ENCODE peak calls at places on chromosome 4, in four cellular contexts. E, T, Q and N are unnamed samples.

GRCh38 chr4:37663552-37663951 is 22.6 kb downstream of the RELL1 start:
- DNase-seq in E (no peak), T (no peak), Q (no peak), N (no peak)

GRCh38 chr4:33696586-33696985 is 2547.7 kb downstream of the ARAP2 start:
- DNase-seq in E (no peak), T (no peak), Q (no peak), N (no peak)

GRCh38 chr4:742742-743311 is 37.2 kb downstream of the PCGF3 start:
- DNase-seq in E (peak), T (peak), Q (peak), N (peak)

GRCh38 chr4:118740869-118741268 is 55.7 kb downstream of the METTL14 start:
- DNase-seq in E (peak), T (no peak), Q (no peak), N (no peak)

GRCh38 chr4:146260521-146260920 is 46.2 kb downstream of the REELD1 start:
- DNase-seq in E (no peak), T (no peak), Q (no peak), N (no peak)

GRCh38 chr4:111961806-111962205 is 183.4 kb upstream of the FAM241A start:
- DNase-seq in E (no peak), T (no peak), Q (no peak), N (no peak)

GRCh38 chr4:44313702-44314101 is 134.9 kb downstream of the KCTD8 start:
- DNase-seq in E (no peak), T (no peak), Q (no peak), N (no peak)

GRCh38 chr4:61500883-61501282 is 300.8 kb downstream of the ADGRL3 start:
- DNase-seq in E (no peak), T (no peak), Q (no peak), N (no peak)

GRCh38 chr4:61405307-61405706 is 205.2 kb downstream of the ADGRL3 start:
- DNase-seq in E (no peak), T (no peak), Q (no peak), N (no peak)

GRCh38 chr4:184649971-184650855 is 675 bp downstream of the PRIMPOL start:
- DNase-seq in E (peak), T (peak), Q (no peak), N (no peak)

GRCh38 chr4:123359449-123360306 is 36.9 kb upstream of the SPRY1 start:
- DNase-seq in E (no peak), T (no peak), Q (no peak), N (no peak)

GRCh38 chr4:141352775-141353544 is 132.3 kb downstream of the ZNF330 start:
- DNase-seq in E (peak), T (peak), Q (no peak), N (no peak)

GRCh38 chr4:40055379-40055872 is 1.2 kb upstream of the N4BP2 start:
- DNase-seq in E (no peak), T (peak), Q (no peak), N (no peak)

GRCh38 chr4:184282895-184283654 is 65.4 kb upstream of the ENPP6 start:
- DNase-seq in E (no peak), T (no peak), Q (no peak), N (no peak)

GRCh38 chr4:95165926-95166524 is 382.7 kb downstream of the UNC5C start:
- DNase-seq in E (peak), T (peak), Q (no peak), N (no peak)

GRCh38 chr4:173289351-173289725 is 44.8 kb downstream of the HMGB2 start:
- DNase-seq in E (no peak), T (no peak), Q (no peak), N (no peak)

GRCh38 chr4:172962564-172963353 is 205.9 kb upstream of the GALNT7 start:
- DNase-seq in E (no peak), T (peak), Q (no peak), N (no peak)

GRCh38 chr4:106659386-106659785 is 290.8 kb upstream of the GIMD1 start:
- DNase-seq in E (no peak), T (no peak), Q (no peak), N (no peak)

GRCh38 chr4:24837296-24837695 is 41.9 kb downstream of the SOD3 start:
- DNase-seq in E (no peak), T (no peak), Q (no peak), N (no peak)

GRCh38 chr4:36081185-36081584 is 163.1 kb downstream of the ARAP2 start:
- DNase-seq in E (no peak), T (no peak), Q (no peak), N (no peak)

GRCh38 chr4:82217986-82218715 is 155.6 kb downstream of the HNRNPD start:
- DNase-seq in E (peak), T (no peak), Q (no peak), N (no peak)

GRCh38 chr4:33746979-33747378 is 2497.3 kb downstream of the ARAP2 start:
- DNase-seq in E (no peak), T (peak), Q (no peak), N (no peak)

GRCh38 chr4:7463584-7464258 is 29.0 kb upstream of the PSAPL1 start:
- DNase-seq in E (no peak), T (no peak), Q (no peak), N (no peak)

GRCh38 chr4:115259651-115260050 is 146.2 kb upstream of the NDST4 start:
- DNase-seq in E (no peak), T (no peak), Q (no peak), N (no peak)

GRCh38 chr4:159010563-159011260 is 92.2 kb upstream of the RAPGEF2 start:
- DNase-seq in E (no peak), T (peak), Q (peak), N (no peak)

GRCh38 chr4:168374772-168375523 is 56.4 kb upstream of the DDX60 start:
- DNase-seq in E (peak), T (no peak), Q (no peak), N (no peak)

GRCh38 chr4:2829933-2830451 is 13.7 kb upstream of the ADD1 start:
- DNase-seq in E (no peak), T (no peak), Q (no peak), N (peak)

GRCh38 chr4:96913437-96914075 is 1073.7 kb downstream of the PDHA2 start:
- DNase-seq in E (peak), T (peak), Q (no peak), N (no peak)

GRCh38 chr4:6909113-6909969 is at the start of gene TBC1D14:
- DNase-seq in E (peak), T (peak), Q (peak), N (no peak)

GRCh38 chr4:650951-651883 is 22.9 kb downstream of the ATP5ME start:
- DNase-seq in E (peak), T (no peak), Q (no peak), N (peak)

GRCh38 chr4:165765053-165765452 is 108.0 kb upstream of the TLL1 start:
- DNase-seq in E (no peak), T (no peak), Q (no peak), N (no peak)

GRCh38 chr4:159484049-159484448 is 381.2 kb downstream of the RAPGEF2 start:
- DNase-seq in E (no peak), T (peak), Q (no peak), N (no peak)

DNA sequence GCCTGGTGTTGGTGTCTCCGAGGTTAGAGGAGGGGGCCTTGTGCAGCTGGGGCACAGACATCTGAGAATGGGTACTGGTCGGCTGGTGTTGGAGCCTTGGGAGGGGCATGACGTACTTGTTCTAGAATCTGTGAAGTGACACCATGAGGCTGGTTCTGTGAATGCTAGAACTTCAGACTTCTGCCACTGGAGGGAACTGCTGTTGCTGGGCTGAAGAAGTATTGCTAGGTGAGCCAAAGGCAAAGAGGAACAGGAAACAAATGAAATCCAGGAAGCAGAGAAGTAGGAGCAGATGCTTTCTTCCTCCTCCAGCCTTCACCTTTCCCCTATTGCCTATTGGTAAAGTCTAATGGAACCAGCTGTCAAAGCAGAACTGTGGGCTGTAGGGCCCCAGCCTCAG is 120.9 kb upstream of the DDIT4L start:
- DNase-seq in E (peak), T (no peak), Q (no peak), N (no peak)
- TF ChIP-seq CTCF in E (no peak), T (peak), Q (no peak), N (peak)

DNA sequence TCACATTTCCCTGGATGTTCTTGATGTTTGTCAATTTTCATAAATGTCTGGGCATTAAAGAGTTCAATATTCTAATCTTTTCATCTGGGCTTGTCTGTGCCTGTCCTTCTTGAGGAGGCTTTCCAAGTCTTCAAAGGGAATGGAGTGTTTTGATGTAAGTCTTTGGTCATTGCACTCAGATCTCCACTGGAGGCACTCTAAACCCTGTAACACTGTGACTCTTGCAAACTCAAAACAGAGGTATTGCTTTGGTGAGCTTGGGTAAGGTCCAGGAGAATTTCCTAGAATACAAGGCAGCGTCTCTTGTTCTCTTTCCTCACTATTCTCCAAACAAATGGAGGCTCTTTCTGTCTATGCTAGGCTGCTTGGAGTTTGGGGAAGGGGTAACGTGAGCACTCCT is 1118.1 kb upstream of the PABPC4L start:
- DNase-seq in E (peak), T (no peak), Q (no peak), N (no peak)
- TF ChIP-seq CTCF in E (peak), T (no peak), Q (no peak), N (peak)

DNA sequence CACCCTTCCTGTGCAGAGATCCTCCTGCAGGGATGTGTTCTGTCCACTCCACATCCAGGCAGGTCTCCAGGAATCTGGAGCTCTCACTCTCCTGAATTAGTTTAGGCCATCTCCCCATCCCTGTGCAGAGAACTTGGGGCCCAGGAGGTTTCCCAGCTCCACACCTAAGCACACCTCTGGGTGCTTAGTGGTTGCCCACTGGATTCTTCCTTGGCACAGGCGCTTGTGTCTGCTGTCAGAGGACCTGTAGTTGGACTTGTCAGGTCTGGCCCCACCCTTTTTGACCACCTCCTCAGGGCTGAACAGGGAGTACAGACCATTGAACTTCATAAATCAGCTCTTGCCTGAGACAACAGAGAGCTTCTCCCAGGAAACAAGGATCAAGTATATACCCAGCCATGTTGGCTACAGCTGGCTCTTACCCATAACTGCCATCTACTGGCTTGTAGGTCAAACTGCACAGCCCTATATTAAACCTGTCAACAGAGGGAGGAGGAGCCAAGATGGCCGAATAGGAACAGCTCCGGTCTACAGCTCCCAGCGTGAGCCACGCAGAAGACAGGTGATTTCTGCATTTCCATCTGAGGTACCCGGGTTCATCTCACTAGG is 275.5 kb downstream of the PPARGC1A start:
- DNase-seq in E (peak), T (peak), Q (no peak), N (no peak)
- TF ChIP-seq CTCF in E (peak), T (peak), Q (peak), N (peak)

DNA sequence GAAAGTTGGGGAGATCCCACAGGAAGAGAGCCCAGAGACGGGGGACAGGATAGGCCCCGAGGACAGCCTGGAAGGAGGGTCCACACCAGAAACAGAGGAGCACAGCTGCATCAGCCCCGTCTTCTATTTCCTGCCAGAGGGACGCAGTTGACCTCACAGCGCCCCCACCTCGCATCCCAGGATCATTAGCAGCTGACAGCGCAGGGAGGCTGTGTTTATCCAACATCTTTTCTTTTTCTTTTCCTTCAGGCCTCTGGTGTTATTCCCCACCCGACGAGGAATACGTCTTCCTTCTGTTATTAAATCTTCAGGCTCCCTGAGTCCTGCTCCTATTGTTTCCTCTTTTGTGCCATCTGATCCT is 75.4 kb downstream of the DCHS2 start:
- DNase-seq in E (peak), T (no peak), Q (no peak), N (no peak)
- TF ChIP-seq CTCF in E (peak), T (no peak), Q (no peak), N (peak)